ENCODE peak calls at places on chromosomes 13 and 19, in nine cellular contexts. One of them, this sample, is unnamed.

GRCh38 chr19:40933025-40933424 is 51.0 kb upstream of the CYP2A7 start:
- DNase-seq in effector memory CD4-positive, alpha-beta T cell: no peak
- DNase-seq in EL: peak
- DNase-seq in posterior cingulate gyrus: no peak
- DNase-seq in breast epithelium: no peak
- DNase-seq in H1: peak
- DNase-seq in left colon: no peak
- DNase-seq in NCI-H82: peak
- DNase-seq in iris pigment epithelial cell: no peak
- DNase-seq in this sample: no peak

GRCh38 chr13:106381083-106381482 is 154.4 kb downstream of the EFNB2 start:
- DNase-seq in effector memory CD4-positive, alpha-beta T cell: no peak
- DNase-seq in EL: no peak
- DNase-seq in posterior cingulate gyrus: no peak
- DNase-seq in breast epithelium: no peak
- DNase-seq in H1: no peak
- DNase-seq in left colon: no peak
- DNase-seq in NCI-H82: peak
- DNase-seq in iris pigment epithelial cell: peak
- DNase-seq in this sample: no peak

GRCh38 chr13:39370554-39370953 is 232.4 kb downstream of the LHFPL6 start:
- DNase-seq in effector memory CD4-positive, alpha-beta T cell: no peak
- DNase-seq in EL: no peak
- DNase-seq in posterior cingulate gyrus: no peak
- DNase-seq in breast epithelium: no peak
- DNase-seq in H1: no peak
- DNase-seq in left colon: no peak
- DNase-seq in NCI-H82: no peak
- DNase-seq in iris pigment epithelial cell: no peak
- DNase-seq in this sample: no peak

GRCh38 chr13:101757446-101758039 is 305.1 kb downstream of the ITGBL1 start:
- DNase-seq in effector memory CD4-positive, alpha-beta T cell: no peak
- DNase-seq in EL: peak
- DNase-seq in posterior cingulate gyrus: no peak
- DNase-seq in breast epithelium: no peak
- DNase-seq in H1: no peak
- DNase-seq in left colon: no peak
- DNase-seq in NCI-H82: peak
- DNase-seq in iris pigment epithelial cell: peak
- DNase-seq in this sample: no peak

GRCh38 chr19:37990362-37990761 is 83.4 kb downstream of the SIPA1L3 start:
- DNase-seq in effector memory CD4-positive, alpha-beta T cell: no peak
- DNase-seq in EL: no peak
- DNase-seq in posterior cingulate gyrus: no peak
- DNase-seq in breast epithelium: peak
- DNase-seq in H1: peak
- DNase-seq in left colon: no peak
- DNase-seq in NCI-H82: no peak
- DNase-seq in iris pigment epithelial cell: no peak
- DNase-seq in this sample: no peak

GRCh38 chr13:43878897-43879322 is 630 bp downstream of the CCDC122 start:
- DNase-seq in effector memory CD4-positive, alpha-beta T cell: peak
- DNase-seq in EL: peak
- DNase-seq in posterior cingulate gyrus: peak
- DNase-seq in breast epithelium: peak
- DNase-seq in H1: no peak
- DNase-seq in left colon: peak
- DNase-seq in NCI-H82: peak
- DNase-seq in iris pigment epithelial cell: peak
- DNase-seq in this sample: peak

GRCh38 chr13:29497137-29497654 is 98.3 kb downstream of the SLC7A1 start:
- DNase-seq in effector memory CD4-positive, alpha-beta T cell: no peak
- DNase-seq in EL: no peak
- DNase-seq in posterior cingulate gyrus: no peak
- DNase-seq in breast epithelium: no peak
- DNase-seq in H1: no peak
- DNase-seq in left colon: peak
- DNase-seq in NCI-H82: peak
- DNase-seq in iris pigment epithelial cell: peak
- DNase-seq in this sample: peak

GRCh38 chr19:10713317-10713716 is 4.6 kb upstream of the DNM2 start:
- DNase-seq in effector memory CD4-positive, alpha-beta T cell: no peak
- DNase-seq in EL: no peak
- DNase-seq in posterior cingulate gyrus: no peak
- DNase-seq in breast epithelium: no peak
- DNase-seq in H1: no peak
- DNase-seq in left colon: peak
- DNase-seq in NCI-H82: peak
- DNase-seq in iris pigment epithelial cell: no peak
- DNase-seq in this sample: no peak

GRCh38 chr13:110138009-110138699 is 168.8 kb downstream of the COL4A1 start:
- DNase-seq in effector memory CD4-positive, alpha-beta T cell: no peak
- DNase-seq in EL: peak
- DNase-seq in posterior cingulate gyrus: peak
- DNase-seq in breast epithelium: peak
- DNase-seq in H1: no peak
- DNase-seq in left colon: peak
- DNase-seq in NCI-H82: peak
- DNase-seq in iris pigment epithelial cell: peak
- DNase-seq in this sample: peak

GRCh38 chr13:98307744-98308524 is 130.9 kb upstream of the RNF113B start:
- DNase-seq in effector memory CD4-positive, alpha-beta T cell: no peak
- DNase-seq in EL: no peak
- DNase-seq in posterior cingulate gyrus: no peak
- DNase-seq in breast epithelium: no peak
- DNase-seq in H1: no peak
- DNase-seq in left colon: no peak
- DNase-seq in NCI-H82: peak
- DNase-seq in iris pigment epithelial cell: peak
- DNase-seq in this sample: no peak